ENCODE peak calls at places on chromosomes 12 and 14, in four cellular contexts. One of them, this sample, is unnamed.

GRCh38 chr12:58252914-58253313 is 311.5 kb downstream of the ATP23 start:
- DNase-seq in K562: no peak
- DNase-seq in H1: no peak
- DNase-seq in HepG2: no peak
- DNase-seq in this sample: no peak

GRCh38 chr12:3110579-3110978 is 33.4 kb downstream of the TSPAN9 start:
- DNase-seq in K562: no peak
- DNase-seq in H1: no peak
- DNase-seq in HepG2: peak; percentile 26
- DNase-seq in this sample: no peak

GRCh38 chr14:104872469-104873341 is 7.6 kb downstream of the CEP170B start:
- DNase-seq in HepG2: no peak
- DNase-seq in H1: no peak
- DNase-seq in K562: no peak
- DNase-seq in this sample: no peak

GRCh38 chr12:27859648-27860047 is 79.6 kb upstream of the MANSC4 start:
- DNase-seq in HepG2: no peak
- DNase-seq in K562: peak; percentile 62
- DNase-seq in H1: no peak
- DNase-seq in this sample: no peak

GRCh38 chr12:5185435-5186069 is 141.9 kb downstream of the KCNA5 start:
- DNase-seq in H1: no peak
- DNase-seq in K562: no peak
- DNase-seq in HepG2: no peak
- DNase-seq in this sample: no peak

GRCh38 chr12:31603546-31604009 is 12.6 kb upstream of the DENND5B start:
- DNase-seq in K562: no peak
- DNase-seq in HepG2: no peak
- DNase-seq in H1: no peak
- DNase-seq in this sample: no peak

GRCh38 chr14:106396999-106397398 is 870.6 kb downstream of the TMEM121 start:
- DNase-seq in K562: no peak
- DNase-seq in HepG2: no peak
- DNase-seq in H1: no peak
- DNase-seq in this sample: no peak

GRCh38 chr12:14313379-14313778 is 52.1 kb upstream of the ATF7IP start:
- DNase-seq in K562: no peak
- DNase-seq in HepG2: no peak
- DNase-seq in H1: no peak
- DNase-seq in this sample: no peak

GRCh38 chr12:60257063-60257462 is 661.2 kb downstream of the SLC16A7 start:
- DNase-seq in H1: no peak
- DNase-seq in HepG2: peak; percentile 17
- DNase-seq in K562: peak; percentile 18
- DNase-seq in this sample: peak; percentile 24

GRCh38 chr14:61088081-61088480 is 107.0 kb downstream of the SLC38A6 start:
- DNase-seq in K562: no peak
- DNase-seq in HepG2: no peak
- DNase-seq in H1: no peak
- DNase-seq in this sample: no peak

GRCh38 chr14:61089126-61089750 is 108.2 kb downstream of the SLC38A6 start:
- DNase-seq in K562: no peak
- DNase-seq in HepG2: no peak
- DNase-seq in H1: no peak
- DNase-seq in this sample: no peak

GRCh38 chr14:61091657-61092273 is 110.7 kb downstream of the SLC38A6 start:
- DNase-seq in H1: no peak
- DNase-seq in K562: no peak
- DNase-seq in HepG2: no peak
- DNase-seq in this sample: no peak

DNA sequence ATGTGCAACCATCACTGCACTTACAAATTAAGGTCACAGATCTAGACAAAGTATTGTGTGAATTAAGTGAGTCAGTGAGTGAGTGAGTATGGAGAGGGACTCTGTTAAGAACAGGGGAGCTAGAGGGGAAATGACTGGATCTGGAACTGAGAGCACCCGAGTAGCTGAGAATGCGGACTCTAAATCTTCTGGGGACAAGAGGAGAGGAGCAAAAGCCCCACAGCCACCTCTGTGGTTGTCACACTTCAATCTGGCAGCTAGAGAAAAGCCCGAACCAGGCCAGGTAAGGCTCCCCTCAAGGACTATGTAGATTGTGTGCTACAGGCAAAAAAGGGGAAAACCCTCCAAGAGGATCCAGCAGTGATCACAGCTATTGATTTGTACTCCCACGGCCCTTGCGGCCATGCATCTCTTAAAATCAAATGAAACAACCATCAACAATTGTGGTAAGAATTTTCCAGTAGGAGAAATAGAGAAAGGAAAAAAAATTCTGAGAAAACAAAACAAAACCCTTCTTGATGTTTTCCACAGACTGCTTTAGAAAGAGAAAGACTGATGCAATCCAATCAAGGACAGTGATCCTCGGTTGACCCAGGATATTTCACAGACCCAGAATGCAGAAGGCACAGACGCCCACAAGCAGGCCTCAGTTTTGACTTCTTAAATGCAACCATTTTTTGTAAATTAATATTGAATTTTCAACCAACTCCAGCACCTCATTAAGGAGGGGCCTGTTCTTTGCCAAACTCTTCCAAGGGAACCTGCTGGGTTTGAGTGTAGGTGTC is 109.6 kb downstream of the SLC38A6 start:
- DNase-seq in K562: no peak
- DNase-seq in HepG2: no peak
- DNase-seq in H1: no peak
- DNase-seq in this sample: no peak
- TF ChIP-seq FOSL1 in K562: no peak
- TF ChIP-seq FOSL1 in HepG2: no peak
- TF ChIP-seq FOSL1 in H1: no peak
- TF ChIP-seq FOSL1 in this sample: no peak

GRCh38 chr12:124993568-124994434 is at the start of gene BRI3BP:
- DNase-seq in K562: peak; percentile 78
- DNase-seq in HepG2: peak; percentile 27
- DNase-seq in H1: no peak
- DNase-seq in this sample: no peak
- TF ChIP-seq FOSL1 in K562: no peak
- TF ChIP-seq FOSL1 in HepG2: no peak
- TF ChIP-seq FOSL1 in H1: no peak
- TF ChIP-seq FOSL1 in this sample: no peak

GRCh38 chr12:100141998-100142850 is 450 bp downstream of the BLTP3B start:
- DNase-seq in H1: no peak
- DNase-seq in K562: peak; percentile 58
- DNase-seq in HepG2: peak; percentile 72
- DNase-seq in this sample: no peak
- TF ChIP-seq FOSL1 in H1: no peak
- TF ChIP-seq FOSL1 in K562: peak; percentile 62
- TF ChIP-seq FOSL1 in HepG2: no peak
- TF ChIP-seq FOSL1 in this sample: no peak

DNA sequence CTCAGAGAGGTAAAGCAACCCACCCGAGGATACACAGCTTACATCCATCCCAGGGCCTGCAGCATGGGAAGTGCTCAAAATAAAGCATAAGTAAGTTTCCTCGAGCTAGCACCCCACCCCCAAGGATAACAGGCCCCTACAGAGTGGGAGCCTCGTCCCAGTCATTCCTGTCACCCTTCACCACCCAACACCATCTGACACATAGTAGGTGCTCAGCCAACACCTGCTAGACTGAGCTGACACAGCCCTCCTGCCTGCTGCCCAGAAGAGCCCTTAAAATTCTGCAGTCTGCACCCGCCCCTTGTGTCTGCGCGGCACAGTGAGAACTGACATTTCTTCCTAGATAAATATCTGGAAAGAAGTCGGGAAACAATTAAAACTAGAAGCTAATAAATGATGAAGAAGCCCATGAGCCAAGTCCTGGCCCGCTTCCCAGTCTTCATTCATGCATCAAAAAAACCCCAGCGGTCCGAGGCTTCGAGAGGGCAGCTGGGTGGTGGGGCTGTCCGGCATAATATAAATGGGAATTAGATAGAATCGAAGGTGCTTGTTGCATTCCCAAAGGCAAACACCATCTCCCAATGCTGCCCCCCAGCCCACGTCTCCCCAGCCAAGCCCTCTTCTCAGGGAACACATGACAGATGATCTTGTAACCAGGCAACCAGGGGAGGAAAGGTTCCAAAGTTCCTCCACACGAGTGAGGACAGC is 76.2 kb downstream of the BCL11B start:
- DNase-seq in HepG2: no peak
- DNase-seq in K562: no peak
- DNase-seq in H1: no peak
- DNase-seq in this sample: no peak
- TF ChIP-seq FOSL1 in HepG2: no peak
- TF ChIP-seq FOSL1 in K562: no peak
- TF ChIP-seq FOSL1 in H1: no peak
- TF ChIP-seq FOSL1 in this sample: no peak

This sample was measured in HCT116.